ENCODE peak calls at places on chromosomes 3 and 15, in four cellular contexts. Q is mammary epithelial cell, U is progenitor cell of endocrine pancreas, P is GM13977. N is an unnamed sample.

GRCh38 chr15:51024735-51025453 is 69.8 kb downstream of the TNFAIP8L3 start:
- DNase-seq in Q (peak; percentile 91), U (no peak), P (no peak), N (no peak)

GRCh38 chr3:150945226-150945625 is 27.3 kb downstream of the CLRN1 start:
- DNase-seq in Q (peak; percentile 68), U (no peak), P (no peak), N (no peak)

GRCh38 chr3:48240000-48240710 is 749 bp upstream of the ZNF589 start:
- DNase-seq in Q (no peak), P (no peak), U (no peak), N (no peak)

GRCh38 chr3:179227349-179227748 is 23.6 kb downstream of the KCNMB3 start:
- DNase-seq in P (no peak), U (no peak), Q (peak; percentile 46), N (no peak)

GRCh38 chr3:4888913-4889846 is 90.1 kb upstream of the BHLHE40 start:
- DNase-seq in Q (no peak), U (no peak), P (peak; percentile 51), N (no peak)

GRCh38 chr3:117355566-117355965 is 646.0 kb downstream of the TUSC7 start:
- DNase-seq in Q (no peak), U (no peak), P (peak; percentile 11), N (no peak)

GRCh38 chr3:60424034-60424433 is 827.2 kb downstream of the FHIT start:
- DNase-seq in Q (no peak), P (no peak), U (no peak), N (no peak)

GRCh38 chr3:79490165-79491028 is 277.4 kb downstream of the ROBO1 start:
- DNase-seq in U (no peak), P (no peak), Q (peak; percentile 20), N (no peak)

GRCh38 chr3:193780810-193781472 is 187.9 kb downstream of the OPA1 start:
- DNase-seq in Q (peak; percentile 94), P (peak; percentile 51), U (peak; percentile 55), N (peak; percentile 83)

GRCh38 chr3:125010393-125010792 is 45.4 kb downstream of the HEG1 start:
- DNase-seq in P (no peak), U (no peak), Q (no peak), N (no peak)

GRCh38 chr3:163450684-163451083 is 1627.6 kb downstream of the SI start:
- DNase-seq in Q (no peak), U (no peak), P (no peak), N (no peak)

GRCh38 chr3:9175421-9175820 is 74.0 kb downstream of the SRGAP3 start:
- DNase-seq in P (no peak), U (no peak), Q (peak; percentile 85), N (peak; percentile 47)

GRCh38 chr3:35932995-35933394 is 293.7 kb downstream of the ARPP21 start:
- DNase-seq in Q (peak; percentile 75), U (no peak), P (no peak), N (peak; percentile 91)

GRCh38 chr15:58111718-58112104 is 26.5 kb upstream of the AQP9 start:
- DNase-seq in Q (no peak), P (no peak), U (no peak), N (no peak)

GRCh38 chr3:152969557-152970300 is 134.8 kb downstream of the P2RY1 start:
- DNase-seq in P (no peak), U (no peak), Q (peak; percentile 56), N (no peak)

GRCh38 chr15:75672646-75673425 is 25.1 kb downstream of the SNX33 start:
- DNase-seq in U (no peak), Q (no peak), P (no peak), N (peak; percentile 94)

GRCh38 chr3:72811551-72811950 is 36.7 kb downstream of the SHQ1 start:
- DNase-seq in Q (no peak), P (no peak), U (no peak), N (no peak)

GRCh38 chr15:84734794-84735479 is 13.5 kb upstream of the ZNF592 start:
- DNase-seq in U (peak; percentile 25), P (peak; percentile 64), Q (peak; percentile 61), N (no peak)

GRCh38 chr3:38490288-38490860 is 5.8 kb upstream of the EXOG start:
- DNase-seq in P (no peak), Q (no peak), U (no peak), N (no peak)

GRCh38 chr3:31132132-31132769 is 237.8 kb upstream of the GADL1 start:
- DNase-seq in U (no peak), P (no peak), Q (peak; percentile 42), N (peak; percentile 11)

GRCh38 chr3:152841131-152841530 is 6.2 kb downstream of the P2RY1 start:
- DNase-seq in P (no peak), U (no peak), Q (no peak), N (no peak)

GRCh38 chr3:77204788-77205187 is 164.9 kb downstream of the ROBO2 start:
- DNase-seq in Q (no peak), U (no peak), P (no peak), N (no peak)

GRCh38 chr3:18712713-18713575 is 287.8 kb upstream of the SATB1 start:
- DNase-seq in P (no peak), Q (no peak), U (no peak), N (peak; percentile 37)

GRCh38 chr3:131341761-131342160 is 39.8 kb upstream of the NUDT16 start:
- DNase-seq in U (no peak), P (no peak), Q (no peak), N (no peak)

GRCh38 chr3:39494781-39495180 is 27.3 kb downstream of the MOBP start:
- DNase-seq in P (no peak), U (no peak), Q (no peak), N (no peak)

GRCh38 chr3:196454935-196455334 is 22.7 kb upstream of the UBXN7 start:
- DNase-seq in Q (no peak), P (no peak), U (no peak), N (no peak)

GRCh38 chr15:78620021-78620838 is 566 bp downstream of the CHRNA3 start:
- DNase-seq in Q (no peak), P (peak; percentile 48), U (no peak), N (no peak)

GRCh38 chr3:13012228-13012691 is 61.0 kb downstream of the IQSEC1 start:
- DNase-seq in P (peak; percentile 46), Q (no peak), U (no peak), N (no peak)

GRCh38 chr3:37645801-37646380 is 215.8 kb upstream of the CTDSPL start:
- DNase-seq in P (no peak), U (no peak), Q (no peak), N (no peak)

GRCh38 chr15:71451080-71451479 is 335.8 kb downstream of the THSD4 start:
- DNase-seq in U (no peak), P (no peak), Q (no peak), N (no peak)

GRCh38 chr15:75739791-75740190 is 27.1 kb upstream of the CSPG4 start:
- DNase-seq in Q (no peak), U (no peak), P (no peak), N (no peak)

GRCh38 chr3:49401758-49402157 is 10.0 kb downstream of the RHOA start:
- DNase-seq in U (no peak), Q (no peak), P (no peak), N (no peak)

GRCh38 chr15:78772738-78773137 is 38.5 kb downstream of the ADAMTS7 start:
- DNase-seq in Q (no peak), P (no peak), U (no peak), N (no peak)

GRCh38 chr3:59064276-59064675 is 14.5 kb upstream of the CFAP20DC start:
- DNase-seq in U (no peak), Q (no peak), P (no peak), N (no peak)
- TF ChIP-seq CTCF in U (no peak), Q (no peak), P (no peak), N (peak; percentile 25)

DNA sequence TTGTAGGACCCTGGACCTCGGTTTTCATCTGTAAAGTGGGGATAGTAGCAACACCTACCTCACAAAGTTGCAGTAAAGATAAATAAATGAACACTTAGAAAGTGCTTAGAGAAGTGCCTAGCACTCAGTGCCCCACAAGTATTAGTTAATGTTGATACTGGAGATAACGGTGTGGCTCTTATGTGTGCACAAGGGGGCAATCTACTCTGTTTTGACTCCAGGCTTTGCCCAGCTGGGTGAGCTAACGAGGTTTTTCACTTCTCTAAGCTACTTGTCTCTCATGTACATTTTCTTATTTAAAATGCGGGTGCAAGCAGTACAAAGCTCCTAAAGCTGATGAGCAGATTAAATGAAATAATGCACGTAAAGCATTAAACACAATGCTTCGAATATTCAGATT is 193.5 kb upstream of the ICE2 start:
- DNase-seq in Q (no peak), U (no peak), P (no peak), N (no peak)
- TF ChIP-seq CTCF in Q (no peak), U (no peak), P (peak; percentile 25), N (peak; percentile 20)

GRCh38 chr15:21269121-21269520 is 171.2 kb downstream of the POTEB3 start:
- DNase-seq in P (no peak), U (no peak), Q (peak; percentile 0), N (no peak)

GRCh38 chr15:21267231-21267630 is 173.1 kb downstream of the POTEB3 start:
- DNase-seq in Q (no peak), P (no peak), U (no peak), N (no peak)

GRCh38 chr15:21262851-21263400 is 177.4 kb downstream of the POTEB3 start:
- DNase-seq in U (no peak), P (no peak), Q (peak; percentile 5), N (no peak)

GRCh38 chr15:21270474-21270873 is 169.8 kb downstream of the POTEB3 start:
- DNase-seq in Q (peak; percentile 29), P (no peak), U (no peak), N (no peak)

DNA sequence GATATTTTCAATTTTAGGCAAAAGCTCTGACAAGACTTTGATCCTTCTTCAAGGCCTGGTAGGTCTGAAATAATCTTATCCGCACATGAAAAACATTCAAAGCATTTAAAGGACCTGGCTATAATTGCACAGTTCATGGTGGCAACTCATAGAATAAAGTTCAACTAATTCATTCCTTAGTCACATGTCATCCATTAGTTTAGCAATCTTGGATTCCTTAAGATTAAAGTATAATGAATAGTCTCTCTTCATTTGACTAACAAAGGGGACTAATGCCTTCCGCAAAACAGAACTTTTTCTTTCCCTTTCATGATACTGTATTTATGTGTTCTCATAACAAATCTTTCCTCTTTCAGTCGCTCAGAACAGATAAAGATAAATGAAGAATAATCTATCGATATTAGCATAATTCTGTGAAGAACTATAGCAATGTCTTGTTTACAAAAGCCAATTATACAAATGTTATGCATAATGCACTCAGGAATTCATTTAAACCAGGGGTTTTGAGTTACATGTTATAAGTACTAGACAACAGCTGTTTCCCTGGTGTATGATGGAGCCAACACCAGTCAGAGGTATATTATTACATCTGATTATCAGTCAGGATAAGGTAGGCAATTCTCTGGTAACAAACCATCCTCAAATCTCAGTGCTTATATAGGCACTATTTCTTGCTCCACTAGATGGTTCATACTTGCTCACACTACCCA is 172.5 kb downstream of the POTEB3 start:
- DNase-seq in P (no peak), U (no peak), Q (peak; percentile 5), N (peak; percentile 34)
- TF ChIP-seq CTCF in P (no peak), U (no peak), Q (no peak), N (no peak)

GRCh38 chr15:66966256-66966655 is 99.1 kb upstream of the SMAD3 start:
- DNase-seq in Q (no peak), U (no peak), P (no peak), N (no peak)
- TF ChIP-seq CTCF in Q (peak; percentile 30), U (peak; percentile 45), P (peak; percentile 29), N (peak; percentile 39)

DNA sequence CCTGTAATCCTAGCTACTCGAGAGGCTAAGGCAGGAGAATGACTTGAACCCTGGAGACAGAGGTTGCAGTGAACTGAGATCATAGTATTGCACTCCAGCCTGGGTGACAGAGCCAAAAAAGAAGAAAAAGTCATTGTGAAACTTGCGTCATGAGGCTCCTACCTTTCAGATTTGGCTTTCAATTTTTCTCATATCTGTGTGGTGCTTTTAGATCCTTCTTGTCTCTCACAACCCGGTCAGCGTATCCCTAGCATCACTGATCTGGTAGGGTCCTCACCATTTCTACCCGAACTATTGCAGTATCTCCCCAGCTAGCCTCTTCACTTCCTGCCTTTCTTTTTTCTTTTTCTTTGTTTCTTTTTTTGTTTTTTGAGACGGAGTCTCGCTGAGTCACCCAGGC is 21.6 kb upstream of the GCNT3 start:
- DNase-seq in Q (no peak), P (peak; percentile 50), U (no peak), N (no peak)
- TF ChIP-seq CTCF in Q (no peak), P (no peak), U (no peak), N (no peak)

N was measured in retinal pigment epithelial cell.